ENCODE peak calls at places on chromosomes 3 and 15, in four cellular contexts. Q is progenitor cell of endocrine pancreas, W is left cardiac atrium, B is AG10803. A is an unnamed sample.

GRCh38 chr15:41659855-41660234 is 360 bp upstream of the MGA start:
- DNase-seq in Q (no peak), W (no peak), B (no peak), A (no peak)

GRCh38 chr3:142716102-142716501 is 7.7 kb upstream of the TRPC1 start:
- DNase-seq in Q (no peak), W (no peak), B (no peak), A (no peak)

GRCh38 chr3:12222765-12223485 is 64.2 kb upstream of the TIMP4 start:
- DNase-seq in Q (no peak), W (no peak), B (peak), A (peak)

GRCh38 chr3:144028798-144029411 is 57.3 kb downstream of the DIPK2A start:
- DNase-seq in Q (no peak), W (no peak), B (peak), A (no peak)

GRCh38 chr3:9770276-9770812 is 597 bp upstream of the CAMK1 start:
- DNase-seq in Q (no peak), W (peak), B (peak), A (peak)

GRCh38 chr15:95326689-95327525 is 1003.6 kb upstream of the NR2F2 start:
- DNase-seq in Q (peak), W (peak), B (no peak), A (no peak)

GRCh38 chr15:83694538-83694937 is 40.6 kb downstream of the ADAMTSL3 start:
- DNase-seq in Q (no peak), W (no peak), B (no peak), A (no peak)

GRCh38 chr15:71066983-71067382 is 48.3 kb upstream of the THSD4 start:
- DNase-seq in Q (no peak), W (peak), B (peak), A (peak)

GRCh38 chr15:63503739-63504246 is 600 bp upstream of the USP3 start:
- DNase-seq in Q (peak), W (peak), B (peak), A (peak)

GRCh38 chr3:138862924-138863775 is 28.4 kb upstream of the PIK3CB start:
- DNase-seq in Q (peak), W (peak), B (peak), A (peak)

GRCh38 chr3:17894434-17895060 is 152.1 kb upstream of the TBC1D5 start:
- DNase-seq in Q (peak), W (no peak), B (peak), A (peak)

GRCh38 chr3:52315977-52316764 is at the start of gene DNAH1:
- DNase-seq in Q (no peak), W (no peak), B (no peak), A (no peak)

GRCh38 chr3:145801699-145802098 is 359.3 kb downstream of the PLOD2 start:
- DNase-seq in Q (no peak), W (no peak), B (no peak), A (no peak)

GRCh38 chr3:173913985-173914421 is 516.5 kb downstream of the NLGN1 start:
- DNase-seq in Q (no peak), W (no peak), B (peak), A (peak)

GRCh38 chr3:106740116-106740515 is 637.1 kb upstream of the CCDC54 start:
- DNase-seq in Q (no peak), W (no peak), B (peak), A (no peak)

GRCh38 chr3:137958635-137959034 is 51.3 kb upstream of the CLDN18 start:
- DNase-seq in Q (no peak), W (no peak), B (no peak), A (no peak)

GRCh38 chr15:71812966-71813722 is 2.8 kb downstream of the NR2E3 start:
- DNase-seq in Q (no peak), W (no peak), B (peak), A (no peak)

GRCh38 chr3:179768080-179768479 is 115.2 kb downstream of the USP13 start:
- DNase-seq in Q (peak), W (no peak), B (peak), A (peak)

GRCh38 chr3:52291508-52292181 is 4.0 kb downstream of the GLYCTK start:
- DNase-seq in Q (no peak), W (no peak), B (no peak), A (peak)

GRCh38 chr3:46705751-46706572 is 4.8 kb downstream of the TMIE start:
- DNase-seq in Q (no peak), W (no peak), B (peak), A (peak)

GRCh38 chr15:51263726-51264125 is 74.7 kb downstream of the CYP19A1 start:
- DNase-seq in Q (no peak), W (no peak), B (no peak), A (peak)

GRCh38 chr3:38376098-38376816 is 29.7 kb downstream of the XYLB start:
- DNase-seq in Q (no peak), W (no peak), B (no peak), A (no peak)

GRCh38 chr3:23004971-23005370 is 198.2 kb upstream of the UBE2E2 start:
- DNase-seq in Q (no peak), W (no peak), B (peak), A (peak)

GRCh38 chr3:66195347-66195783 is 25.4 kb upstream of the SLC25A26 start:
- DNase-seq in Q (peak), W (peak), B (peak), A (peak)

GRCh38 chr3:47813551-47814177 is 10.7 kb downstream of the DHX30 start:
- DNase-seq in Q (no peak), W (no peak), B (no peak), A (no peak)

GRCh38 chr15:88652456-88653199 is 13.8 kb downstream of the ISG20 start:
- DNase-seq in Q (no peak), W (no peak), B (no peak), A (no peak)

GRCh38 chr3:157127831-157128767 is 31.8 kb downstream of the CCNL1 start:
- DNase-seq in Q (no peak), W (peak), B (peak), A (peak)

GRCh38 chr3:120410541-120410940 is 40.3 kb downstream of the FSTL1 start:
- DNase-seq in Q (no peak), W (no peak), B (no peak), A (no peak)

GRCh38 chr3:159627229-159627628 is 361.4 kb upstream of the IL12A start:
- DNase-seq in Q (no peak), W (no peak), B (no peak), A (peak)

GRCh38 chr3:106534206-106534605 is 665.4 kb upstream of the CBLB start:
- DNase-seq in Q (no peak), W (no peak), B (peak), A (peak)

GRCh38 chr3:10855871-10856662 is 40.0 kb downstream of the SLC6A11 start:
- DNase-seq in Q (no peak), W (no peak), B (no peak), A (no peak)

GRCh38 chr3:194325424-194326165 is 25.5 kb downstream of the CPN2 start:
- DNase-seq in Q (no peak), W (no peak), B (no peak), A (no peak)

GRCh38 chr15:57972801-57973311 is 92.7 kb downstream of the ALDH1A2 start:
- DNase-seq in Q (no peak), W (no peak), B (no peak), A (no peak)

GRCh38 chr3:106343841-106344240 is 475.0 kb upstream of the CBLB start:
- DNase-seq in Q (no peak), W (no peak), B (peak), A (no peak)

GRCh38 chr3:184602406-184603155 is 41.0 kb downstream of the EPHB3 start:
- DNase-seq in Q (no peak), W (no peak), B (no peak), A (no peak)